ENCODE peak calls at places on chromosome 9, in ten cellular contexts. B, N, Q, L, V, I, D, K, A and T are unnamed samples.

GRCh38 chr9:135811796-135812195 is 95.5 kb downstream of the CAMSAP1 start:
- DNase-seq in B (no peak), N (no peak), Q (no peak), L (no peak), V (no peak), I (no peak), D (no peak), K (no peak), A (no peak), T (no peak)

GRCh38 chr9:125683486-125683885 is 23.5 kb downstream of the MAPKAP1 start:
- DNase-seq in B (peak), N (no peak), Q (no peak), L (no peak), V (no peak), I (no peak), D (no peak), K (no peak), A (no peak), T (no peak)

GRCh38 chr9:84002344-84002743 is 21.7 kb downstream of the RMI1 start:
- DNase-seq in B (no peak), N (no peak), Q (no peak), L (no peak), V (no peak), I (no peak), D (no peak), K (no peak), A (no peak), T (no peak)

GRCh38 chr9:129513856-129514496 is 106.9 kb downstream of the C9orf50 start:
- DNase-seq in B (no peak), N (no peak), Q (no peak), L (no peak), V (no peak), I (no peak), D (no peak), K (no peak), A (no peak), T (no peak)

GRCh38 chr9:98057095-98057799 is 715 bp downstream of the NANS start:
- DNase-seq in B (peak), N (no peak), Q (no peak), L (no peak), V (no peak), I (no peak), D (peak), K (no peak), A (no peak), T (no peak)

GRCh38 chr9:105656131-105656921 is 5.9 kb upstream of the TAL2 start:
- DNase-seq in B (peak), N (peak), Q (peak), L (no peak), V (no peak), I (no peak), D (no peak), K (peak), A (no peak), T (peak)

GRCh38 chr9:35923598-35923926 is 14.3 kb downstream of the SPAAR start:
- DNase-seq in B (no peak), N (no peak), Q (no peak), L (no peak), V (no peak), I (no peak), D (no peak), K (no peak), A (no peak), T (no peak)

GRCh38 chr9:133141833-133142594 is 21.0 kb upstream of the RALGDS start:
- DNase-seq in B (no peak), N (no peak), Q (peak), L (peak), V (peak), I (no peak), D (peak), K (peak), A (no peak), T (no peak)

GRCh38 chr9:93656426-93657222 is 80.2 kb downstream of the PHF2 start:
- DNase-seq in B (no peak), N (no peak), Q (no peak), L (peak), V (no peak), I (no peak), D (no peak), K (peak), A (no peak), T (no peak)

GRCh38 chr9:121434946-121435345 is 64.7 kb downstream of the GGTA1 start:
- DNase-seq in B (peak), N (no peak), Q (no peak), L (no peak), V (peak), I (no peak), D (no peak), K (no peak), A (peak), T (no peak)

GRCh38 chr9:122059214-122059978 is 33.7 kb downstream of the TTLL11 start:
- DNase-seq in B (no peak), N (no peak), Q (no peak), L (no peak), V (no peak), I (no peak), D (no peak), K (no peak), A (no peak), T (no peak)

GRCh38 chr9:126942369-126942768 is 27.8 kb downstream of the RALGPS1 start:
- DNase-seq in B (no peak), N (no peak), Q (no peak), L (no peak), V (no peak), I (no peak), D (no peak), K (no peak), A (no peak), T (no peak)

GRCh38 chr9:27310582-27310981 is 13.6 kb upstream of the EQTN start:
- DNase-seq in B (no peak), N (no peak), Q (no peak), L (no peak), V (no peak), I (no peak), D (no peak), K (no peak), A (no peak), T (no peak)

GRCh38 chr9:113734826-113735225 is 141.3 kb upstream of the ZNF618 start:
- DNase-seq in B (no peak), N (no peak), Q (no peak), L (no peak), V (no peak), I (no peak), D (no peak), K (no peak), A (no peak), T (peak)

GRCh38 chr9:105328872-105329728 is 84.6 kb downstream of the SLC44A1 start:
- DNase-seq in B (no peak), N (no peak), Q (no peak), L (no peak), V (no peak), I (no peak), D (no peak), K (no peak), A (no peak), T (no peak)

GRCh38 chr9:16133556-16134227 is 580.8 kb downstream of the CCDC171 start:
- DNase-seq in B (peak), N (peak), Q (peak), L (no peak), V (peak), I (no peak), D (no peak), K (peak), A (no peak), T (peak)

GRCh38 chr9:10612649-10613398 is at the start of gene PTPRD:
- DNase-seq in B (peak), N (peak), Q (peak), L (no peak), V (peak), I (no peak), D (no peak), K (no peak), A (no peak), T (no peak)

GRCh38 chr9:38227656-38228055 is 158.6 kb upstream of the SHB start:
- DNase-seq in B (no peak), N (no peak), Q (no peak), L (no peak), V (no peak), I (no peak), D (peak), K (no peak), A (no peak), T (peak)

GRCh38 chr9:85723220-85723619 is 18.5 kb downstream of the AGTPBP1 start:
- DNase-seq in B (no peak), N (no peak), Q (no peak), L (no peak), V (no peak), I (no peak), D (peak), K (peak), A (no peak), T (no peak)

GRCh38 chr9:115018547-115019435 is 88.4 kb upstream of the TNFSF8 start:
- DNase-seq in B (no peak), N (no peak), Q (no peak), L (no peak), V (no peak), I (no peak), D (no peak), K (no peak), A (peak), T (peak)

GRCh38 chr9:104810421-104811339 is 46.8 kb downstream of the NIPSNAP3B start:
- DNase-seq in B (peak), N (peak), Q (peak), L (no peak), V (peak), I (no peak), D (no peak), K (no peak), A (no peak), T (no peak)

GRCh38 chr9:127194881-127195713 is 69.5 kb upstream of the GARNL3 start:
- DNase-seq in B (peak), N (peak), Q (no peak), L (peak), V (no peak), I (no peak), D (no peak), K (peak), A (no peak), T (no peak)

GRCh38 chr9:25600501-25600900 is 77.7 kb downstream of the TUSC1 start:
- DNase-seq in B (no peak), N (no peak), Q (no peak), L (no peak), V (no peak), I (no peak), D (no peak), K (no peak), A (no peak), T (no peak)

GRCh38 chr9:124835026-124835501 is 18.2 kb upstream of the WDR38 start:
- DNase-seq in B (peak), N (peak), Q (peak), L (no peak), V (peak), I (peak), D (no peak), K (peak), A (peak), T (peak)

GRCh38 chr9:93468763-93469456 is 15.5 kb upstream of the FAM120AOS start:
- DNase-seq in B (peak), N (no peak), Q (no peak), L (no peak), V (no peak), I (no peak), D (no peak), K (no peak), A (no peak), T (no peak)

GRCh38 chr9:127786773-127787123 is 914 bp downstream of the CDK9 start:
- DNase-seq in B (no peak), N (no peak), Q (no peak), L (no peak), V (no peak), I (no peak), D (no peak), K (no peak), A (no peak), T (no peak)

GRCh38 chr9:38226491-38226951 is 157.5 kb upstream of the SHB start:
- DNase-seq in B (no peak), N (peak), Q (no peak), L (no peak), V (no peak), I (no peak), D (no peak), K (no peak), A (no peak), T (peak)

GRCh38 chr9:128333368-128333969 is 6.9 kb upstream of the SLC27A4 start:
- DNase-seq in B (no peak), N (no peak), Q (no peak), L (no peak), V (no peak), I (no peak), D (no peak), K (no peak), A (no peak), T (no peak)

GRCh38 chr9:90162326-90162725 is 480.3 kb downstream of the DIRAS2 start:
- DNase-seq in B (no peak), N (no peak), Q (no peak), L (no peak), V (no peak), I (no peak), D (no peak), K (no peak), A (no peak), T (no peak)

GRCh38 chr9:80796662-80797426 is 892.5 kb downstream of the TLE1 start:
- DNase-seq in B (no peak), N (no peak), Q (no peak), L (no peak), V (no peak), I (no peak), D (no peak), K (no peak), A (no peak), T (no peak)

GRCh38 chr9:128747233-128747632 is 23.3 kb upstream of the ZDHHC12 start:
- DNase-seq in B (no peak), N (no peak), Q (no peak), L (no peak), V (peak), I (no peak), D (no peak), K (no peak), A (no peak), T (no peak)

GRCh38 chr9:20315672-20316071 is 306.6 kb downstream of the MLLT3 start:
- DNase-seq in B (peak), N (no peak), Q (no peak), L (no peak), V (no peak), I (no peak), D (no peak), K (no peak), A (peak), T (no peak)

GRCh38 chr9:134852906-134853654 is 27.5 kb upstream of the FCN2 start:
- DNase-seq in B (no peak), N (no peak), Q (no peak), L (no peak), V (peak), I (no peak), D (no peak), K (no peak), A (no peak), T (peak)

GRCh38 chr9:126702501-126703329 is 89.0 kb downstream of the LMX1B start:
- DNase-seq in B (no peak), N (no peak), Q (no peak), L (peak), V (no peak), I (no peak), D (peak), K (no peak), A (no peak), T (no peak)

GRCh38 chr9:75588808-75589207 is 301.7 kb upstream of the PCSK5 start:
- DNase-seq in B (peak), N (peak), Q (no peak), L (no peak), V (no peak), I (no peak), D (no peak), K (no peak), A (no peak), T (no peak)

GRCh38 chr9:98810106-98810840 is 2.8 kb downstream of the GALNT12 start:
- DNase-seq in B (no peak), N (no peak), Q (no peak), L (no peak), V (no peak), I (no peak), D (no peak), K (no peak), A (no peak), T (no peak)

GRCh38 chr9:22395585-22396205 is 50.9 kb upstream of the DMRTA1 start:
- DNase-seq in B (peak), N (peak), Q (no peak), L (no peak), V (no peak), I (no peak), D (no peak), K (no peak), A (no peak), T (peak)

GRCh38 chr9:14366071-14366470 is 52.1 kb upstream of the NFIB start:
- DNase-seq in B (peak), N (no peak), Q (no peak), L (peak), V (no peak), I (no peak), D (no peak), K (no peak), A (peak), T (peak)
- H3K4me3 ChIP-seq in B (no peak), N (no peak), Q (no peak), L (no peak), V (no peak), I (no peak), D (no peak), K (no peak), A (no peak), T (no peak)

GRCh38 chr9:78871086-78871451 is 574.1 kb downstream of the PSAT1 start:
- DNase-seq in B (no peak), N (peak), Q (no peak), L (no peak), V (no peak), I (no peak), D (no peak), K (no peak), A (no peak), T (no peak)
- H3K27ac ChIP-seq in B (peak), N (peak), Q (no peak), L (no peak), V (no peak), I (no peak), D (no peak), K (no peak), A (no peak), T (peak)

GRCh38 chr9:8434621-8435020 is 635.0 kb upstream of the DMAC1 start:
- DNase-seq in B (no peak), N (no peak), Q (no peak), L (no peak), V (no peak), I (no peak), D (no peak), K (no peak), A (no peak), T (no peak)

GRCh38 chr9:8437878-8438277 is 638.3 kb upstream of the DMAC1 start:
- DNase-seq in B (no peak), N (no peak), Q (no peak), L (no peak), V (no peak), I (no peak), D (no peak), K (no peak), A (no peak), T (no peak)

GRCh38 chr9:8436791-8437190 is 637.2 kb upstream of the DMAC1 start:
- DNase-seq in B (no peak), N (no peak), Q (no peak), L (no peak), V (no peak), I (no peak), D (no peak), K (no peak), A (no peak), T (no peak)

GRCh38 chr9:8432224-8432623 is 632.6 kb upstream of the DMAC1 start:
- DNase-seq in B (no peak), N (no peak), Q (no peak), L (no peak), V (no peak), I (no peak), D (no peak), K (no peak), A (no peak), T (no peak)

DNA sequence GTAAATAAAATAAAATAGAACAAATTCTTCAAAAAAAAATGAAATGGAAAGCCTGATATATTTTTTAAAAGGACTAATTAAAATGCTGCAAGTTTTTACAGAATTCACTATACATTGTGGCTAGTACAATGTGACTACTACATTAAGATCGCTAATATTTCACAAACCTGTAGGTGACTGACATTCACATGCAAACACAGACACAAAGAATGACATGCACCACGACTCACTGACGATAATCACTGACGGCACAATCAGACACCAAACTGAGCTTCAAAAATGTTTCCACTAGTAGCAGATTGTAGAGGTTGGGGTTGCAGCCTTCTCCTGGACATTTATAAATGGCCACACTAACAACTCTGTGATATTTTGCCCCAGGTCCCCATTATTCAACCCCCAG is 637.7 kb upstream of the DMAC1 start:
- DNase-seq in B (no peak), N (no peak), Q (no peak), L (no peak), V (no peak), I (no peak), D (no peak), K (no peak), A (no peak), T (no peak)
- H3K4me3 ChIP-seq in B (no peak), N (no peak), Q (no peak), L (no peak), V (no peak), I (no peak), D (no peak), K (no peak), A (no peak), T (no peak)

DNA sequence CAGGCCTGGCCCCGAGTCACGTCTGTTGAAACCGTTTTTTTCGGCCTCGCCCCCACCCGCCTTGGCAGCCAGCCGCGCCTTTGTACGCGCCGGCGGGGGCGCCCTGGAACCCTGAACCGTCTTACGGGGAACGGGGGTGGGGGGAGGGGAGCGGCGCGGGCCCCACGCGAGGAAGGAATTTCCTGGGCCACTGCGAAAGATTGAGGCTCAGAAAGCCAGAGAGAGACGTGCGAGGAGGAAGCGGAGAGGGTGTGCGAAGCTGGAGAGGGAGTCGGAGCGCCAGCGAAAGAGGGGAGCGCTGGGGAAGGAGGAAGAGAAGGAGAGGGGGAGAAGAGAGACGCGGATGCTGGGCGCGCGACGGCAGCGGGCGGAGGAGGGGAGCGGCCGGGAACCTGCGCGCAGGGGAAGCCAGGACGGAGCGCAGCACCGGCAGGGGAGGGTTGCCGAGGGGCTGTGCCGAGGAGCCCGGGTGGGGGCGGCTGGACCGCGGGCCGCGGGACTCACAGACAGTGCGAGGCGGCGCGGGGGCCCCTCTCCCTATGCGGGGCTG is 4.6 kb upstream of the PRDM12 start:
- DNase-seq in B (no peak), N (no peak), Q (no peak), L (no peak), V (no peak), I (no peak), D (no peak), K (no peak), A (no peak), T (no peak)
- H3K27ac ChIP-seq in B (no peak), N (no peak), Q (no peak), L (no peak), V (no peak), I (no peak), D (no peak), K (no peak), A (no peak), T (no peak)

DNA sequence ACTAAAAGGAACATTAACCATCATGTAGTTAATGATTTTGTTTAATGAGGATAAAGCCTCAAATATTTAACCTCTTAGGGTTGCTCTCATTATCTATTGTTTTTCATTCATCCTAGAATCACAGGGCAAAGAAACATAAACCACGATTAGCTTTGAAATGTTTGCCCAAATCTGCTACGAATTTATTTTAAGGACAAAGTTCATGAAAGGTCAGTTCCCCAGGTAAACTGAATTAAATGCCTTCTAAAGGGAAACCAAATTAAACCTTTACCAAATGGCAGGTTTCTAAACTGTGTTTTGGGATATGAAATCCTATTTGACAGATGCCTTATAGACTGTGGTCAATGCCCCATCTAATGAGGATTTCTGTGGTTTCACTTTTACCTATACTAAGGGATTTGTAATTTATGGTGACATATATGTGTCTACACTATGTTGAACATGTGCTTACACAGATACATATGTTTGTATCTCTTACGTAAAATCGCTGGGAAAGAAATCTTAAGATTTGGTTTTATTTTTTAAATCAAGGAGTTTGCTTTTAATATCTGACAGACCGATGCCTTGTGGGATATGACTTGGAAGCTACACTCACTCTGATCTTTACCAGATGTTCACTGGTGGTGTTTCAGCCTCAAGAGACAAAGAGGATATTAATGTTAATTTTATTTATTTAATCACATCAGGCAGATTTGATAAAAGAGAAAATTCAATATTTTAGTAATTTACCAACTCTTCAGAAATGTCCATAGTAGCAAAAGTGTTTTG is 188.5 kb downstream of the GLIS3 start:
- DNase-seq in B (no peak), N (no peak), Q (no peak), L (no peak), V (no peak), I (no peak), D (no peak), K (no peak), A (no peak), T (no peak)
- H3K4me3 ChIP-seq in B (no peak), N (no peak), Q (no peak), L (no peak), V (no peak), I (no peak), D (no peak), K (peak), A (peak), T (no peak)